ENCODE peak calls at places on chromosomes 4 and X, in six cellular contexts. L is PC-3, I is SK-N-SH, H is HCT116, A is GM23248, W is neural progenitor cell. J is an unnamed sample.
A peak's percentile ranks its signal among the peaks of the same experiment; 100 is the strongest.

GRCh38 chr4:86432552-86433134 is 72.8 kb upstream of the MAPK10 start:
- DNase-seq in L (no peak), A (no peak), I (no peak), H (no peak), W (peak; percentile 34), J (no peak)

GRCh38 chr4:37054670-37055069 is 189.9 kb upstream of the NWD2 start:
- DNase-seq in L (no peak), W (peak; percentile 42), A (no peak), I (no peak), H (no peak), J (no peak)

GRCh38 chrX:149152941-149153340 is 352.2 kb downstream of the IDS start:
- DNase-seq in H (no peak), L (no peak), I (no peak), W (no peak), A (peak; percentile 30), J (no peak)

GRCh38 chr4:140250989-140251552 is 97.1 kb upstream of the MAML3 start:
- DNase-seq in I (no peak), A (peak; percentile 37), H (no peak), L (no peak), W (no peak), J (no peak)

GRCh38 chrX:87525771-87526229 is 8.2 kb downstream of the KLHL4 start:
- DNase-seq in I (no peak), L (peak; percentile 70), H (no peak), A (peak; percentile 23), W (no peak), J (no peak)

GRCh38 chrX:39755152-39756032 is 342.4 kb downstream of the BCOR start:
- DNase-seq in L (peak; percentile 97), H (peak; percentile 85), I (peak; percentile 50), A (peak; percentile 93), W (peak; percentile 68), J (no peak)

GRCh38 chrX:25004485-25005032 is 11.2 kb downstream of the ARX start:
- DNase-seq in I (no peak), H (no peak), A (no peak), W (peak; percentile 47), L (no peak), J (no peak)

GRCh38 chr4:10587697-10588096 is 96.9 kb downstream of the CLNK start:
- DNase-seq in W (no peak), A (no peak), H (no peak), L (no peak), I (no peak), J (no peak)

GRCh38 chr4:36609631-36610030 is 328.2 kb downstream of the DTHD1 start:
- DNase-seq in L (no peak), H (no peak), A (no peak), W (no peak), I (no peak), J (no peak)

GRCh38 chr4:140662082-140662869 is 93.5 kb upstream of the UCP1 start:
- DNase-seq in L (peak; percentile 46), I (no peak), A (peak; percentile 12), H (no peak), W (no peak), J (no peak)

GRCh38 chr4:161555689-161556660 is 607.8 kb downstream of the FSTL5 start:
- DNase-seq in H (no peak), L (peak; percentile 32), A (peak; percentile 15), W (no peak), I (no peak), J (no peak)

GRCh38 chr4:128725405-128725804 is 84.1 kb upstream of the JADE1 start:
- DNase-seq in I (no peak), A (no peak), H (no peak), L (peak; percentile 37), W (peak; percentile 5), J (no peak)

GRCh38 chrX:49876750-49877149 is 2.5 kb upstream of the USP27X start:
- DNase-seq in H (peak; percentile 12), A (peak; percentile 42), I (peak; percentile 49), W (peak; percentile 31), L (peak; percentile 64), J (peak; percentile 56)

GRCh38 chr4:83285022-83285387 is 407 bp upstream of the COQ2 start:
- DNase-seq in A (peak; percentile 77), W (peak; percentile 20), I (peak; percentile 23), H (no peak), L (peak; percentile 8), J (peak; percentile 59)

GRCh38 chr4:168618577-168619265 is 121.9 kb downstream of the PALLD start:
- DNase-seq in I (no peak), H (peak; percentile 54), W (no peak), A (peak; percentile 32), L (peak; percentile 84), J (no peak)

GRCh38 chr4:65845169-65845568 is 174.9 kb upstream of the EPHA5 start:
- DNase-seq in I (no peak), A (no peak), L (no peak), W (no peak), H (no peak), J (no peak)

GRCh38 chr4:7043521-7044414 is 596 bp downstream of the TADA2B start:
- DNase-seq in A (peak; percentile 71), H (no peak), W (no peak), I (no peak), L (no peak), J (peak; percentile 57)
- TF ChIP-seq EZH2phosphoT487 in A (no peak), H (no peak), W (no peak), I (no peak), L (no peak), J (no peak)

GRCh38 chr4:159027535-159027934 is 75.3 kb upstream of the RAPGEF2 start:
- DNase-seq in A (peak; percentile 44), H (no peak), L (no peak), I (no peak), W (no peak), J (peak; percentile 59)
- H3K4me2 ChIP-seq in A (peak overlapping the region; percentile 51), H (no peak overlapping the region), L (no peak overlapping the region), I (no peak overlapping the region), W (no peak overlapping the region), J (peak overlapping the region; percentile 61)

DNA sequence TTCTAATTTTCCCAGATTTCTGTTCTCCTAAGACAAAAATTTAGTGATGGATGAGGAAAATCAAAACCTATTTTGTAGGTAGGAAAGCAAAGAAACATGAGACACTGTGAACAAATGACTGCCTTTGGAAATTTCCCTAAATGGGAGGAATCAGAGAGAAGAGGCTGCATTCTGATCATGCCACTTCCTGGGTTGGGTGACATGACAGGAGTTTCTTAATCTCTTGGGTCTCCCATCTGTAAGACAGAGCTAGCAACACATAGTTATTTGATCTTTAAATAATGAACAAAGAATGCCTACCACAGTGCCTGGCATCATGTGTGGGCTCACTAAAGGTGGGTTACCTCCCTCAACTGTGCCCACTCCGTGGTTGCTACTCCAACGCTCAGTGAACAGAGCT is 57.1 kb downstream of the CCDC149 start:
- DNase-seq in W (no peak), L (no peak), A (no peak), I (no peak), H (no peak), J (no peak)
- H3K9ac ChIP-seq in W (no peak overlapping the region), L (no peak overlapping the region), A (no peak overlapping the region), I (no peak overlapping the region), H (no peak overlapping the region), J (no peak overlapping the region)

GRCh38 chrX:77937291-77937690 is 26.8 kb downstream of the ATP7A start:
- DNase-seq in L (peak; percentile 92), I (no peak), A (peak; percentile 23), H (no peak), W (no peak), J (no peak)
- TF ChIP-seq EZH2phosphoT487 in L (no peak), I (no peak), A (no peak), H (no peak), W (no peak), J (no peak)

DNA sequence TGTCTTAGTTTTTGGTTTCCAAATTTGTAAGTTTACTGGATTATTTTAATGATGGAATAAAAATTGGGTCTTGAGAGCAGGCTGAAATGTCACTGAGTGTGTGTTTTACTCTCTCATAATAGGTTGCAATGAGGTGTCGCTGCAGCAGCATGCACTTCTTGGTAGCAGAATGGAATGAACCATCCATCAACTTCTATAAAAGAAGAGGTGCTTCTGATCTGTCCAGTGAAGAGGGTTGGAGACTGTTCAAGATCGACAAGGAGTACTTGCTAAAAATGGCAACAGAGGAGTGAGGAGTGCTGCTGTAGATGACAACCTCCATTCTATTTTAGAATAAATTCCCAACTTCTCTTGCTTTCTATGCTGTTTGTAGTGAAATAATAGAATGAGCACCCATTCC is 2.6 kb downstream of the SAT1 start:
- DNase-seq in H (no peak), A (no peak), L (no peak), W (no peak), I (no peak), J (no peak)
- H3K4me2 ChIP-seq in H (peak overlapping the region; percentile 86), A (peak overlapping the region; percentile 88), L (peak overlapping the region; percentile 89), W (no peak overlapping the region), I (no peak overlapping the region), J (no peak overlapping the region)